ENCODE peak calls at places on chromosomes 7 and 10, in eight cellular contexts. H, O, B, U, Q, F, J and G are unnamed samples.

GRCh38 chr10:95543459-95543858 is 17.7 kb downstream of the SORBS1 start:
- DNase-seq in H (no peak), J (no peak), O (no peak), F (no peak), B (no peak), Q (no peak), U (no peak), G (no peak)

GRCh38 chr7:16594061-16594460 is 51.5 kb downstream of the ANKMY2 start:
- DNase-seq in H (no peak), J (no peak), B (peak), F (no peak), U (no peak), O (no peak), Q (peak), G (no peak)

GRCh38 chr7:104921596-104921995 is 92.4 kb upstream of the KMT2E start:
- DNase-seq in B (no peak), Q (no peak), U (no peak), J (no peak), F (no peak), O (no peak), H (no peak), G (no peak)

GRCh38 chr10:117201826-117202225 is 4.5 kb downstream of the KCNK18 start:
- DNase-seq in B (no peak), U (no peak), J (no peak), H (no peak), O (no peak), Q (no peak), F (no peak), G (no peak)

GRCh38 chr7:150992833-150993302 is 2.1 kb downstream of the NOS3 start:
- DNase-seq in H (no peak), O (no peak), Q (no peak), B (no peak), U (peak), F (no peak), J (peak), G (peak)

GRCh38 chr7:40876604-40877003 is 741.8 kb downstream of the SUGCT start:
- DNase-seq in Q (no peak), O (no peak), H (no peak), B (no peak), F (no peak), U (no peak), J (no peak), G (no peak)

GRCh38 chr10:84244651-84245270 is at the start of gene RGR:
- DNase-seq in Q (no peak), F (peak), H (no peak), J (no peak), O (no peak), U (peak), B (no peak), G (peak)

GRCh38 chr7:130021105-130021834 is 29.9 kb downstream of the ZC3HC1 start:
- DNase-seq in J (no peak), F (peak), B (no peak), Q (no peak), U (no peak), H (no peak), O (no peak), G (no peak)

GRCh38 chr7:142188846-142189245 is 69.0 kb downstream of the PRSS58 start:
- DNase-seq in Q (no peak), H (no peak), B (no peak), F (no peak), O (no peak), J (peak), U (no peak), G (no peak)

GRCh38 chr7:52147240-52147639 is 830.6 kb upstream of the COBL start:
- DNase-seq in Q (no peak), J (no peak), B (no peak), H (no peak), O (no peak), U (no peak), F (no peak), G (no peak)

GRCh38 chr7:105940111-105940510 is 23.0 kb upstream of the CDHR3 start:
- DNase-seq in U (peak), O (no peak), F (no peak), B (no peak), H (no peak), Q (no peak), J (no peak), G (no peak)

GRCh38 chr7:69457912-69458491 is 140.3 kb upstream of the AUTS2 start:
- DNase-seq in U (peak), Q (no peak), J (no peak), O (no peak), B (no peak), H (peak), F (no peak), G (peak)

GRCh38 chr10:120891367-120891766 is 40.2 kb downstream of the WDR11 start:
- DNase-seq in J (no peak), U (no peak), B (no peak), H (no peak), Q (no peak), F (no peak), O (no peak), G (no peak)

GRCh38 chr7:137970263-137970975 is 31.5 kb downstream of the CREB3L2 start:
- DNase-seq in J (no peak), B (peak), O (no peak), Q (no peak), U (no peak), F (peak), H (peak), G (no peak)

GRCh38 chr7:18030758-18031157 is 3.1 kb upstream of the PRPS1L1 start:
- DNase-seq in O (no peak), U (no peak), F (no peak), H (no peak), J (no peak), Q (no peak), B (no peak), G (no peak)

GRCh38 chr10:71694567-71694968 is 25.0 kb downstream of the C10orf105 start:
- DNase-seq in J (peak), O (no peak), B (no peak), Q (no peak), U (no peak), F (no peak), H (no peak), G (no peak)